ENCODE peak calls at places on chromosomes 3 and 15, in four cellular contexts. S, J, L and E are unnamed samples.

GRCh38 chr3:150351398-150351797 is 56.7 kb upstream of the TSC22D2 start:
- DNase-seq in L (no peak), S (no peak), J (no peak), E (no peak)

GRCh38 chr15:82572311-82572710 is 32.1 kb upstream of the RPS17 start:
- DNase-seq in S (no peak), J (no peak), L (no peak), E (no peak)

GRCh38 chr3:124034016-124034808 is 42.3 kb upstream of the ROPN1 start:
- DNase-seq in J (peak), L (peak), S (no peak), E (no peak)

GRCh38 chr15:36737430-36737891 is 158.0 kb downstream of the CDIN1 start:
- DNase-seq in L (no peak), J (no peak), S (no peak), E (no peak)

GRCh38 chr3:16183601-16184270 is 9.3 kb downstream of the GALNT15 start:
- DNase-seq in S (no peak), L (no peak), J (no peak), E (no peak)

GRCh38 chr15:84795186-84795585 is 22.0 kb upstream of the ALPK3 start:
- DNase-seq in L (no peak), S (no peak), J (no peak), E (no peak)

GRCh38 chr15:39627456-39628130 is 46.7 kb downstream of the THBS1 start:
- DNase-seq in J (no peak), L (no peak), S (no peak), E (no peak)

GRCh38 chr3:29185706-29186105 is 95.2 kb upstream of the RBMS3 start:
- DNase-seq in S (no peak), J (no peak), L (no peak), E (no peak)

GRCh38 chr15:39579487-39580116 is 1.3 kb upstream of the THBS1 start:
- DNase-seq in S (peak), L (peak), J (peak), E (peak)

GRCh38 chr3:126245811-126246727 is 65.7 kb upstream of the ALDH1L1 start:
- DNase-seq in J (peak), S (no peak), L (peak), E (peak)

GRCh38 chr15:29086891-29087290 is 182.7 kb downstream of the NSMCE3 start:
- DNase-seq in S (no peak), J (no peak), L (no peak), E (no peak)

GRCh38 chr15:73991260-73991659 is 835 bp downstream of the STOML1 start:
- DNase-seq in J (peak), S (no peak), L (no peak), E (no peak)

GRCh38 chr3:151553873-151554272 is 93.0 kb upstream of the IGSF10 start:
- DNase-seq in J (peak), L (no peak), S (no peak), E (no peak)

GRCh38 chr3:187735837-187736236 is 9.4 kb downstream of the BCL6 start:
- DNase-seq in J (peak), L (no peak), S (no peak), E (no peak)

GRCh38 chr3:120773932-120774331 is 31.4 kb downstream of the GTF2E1 start:
- DNase-seq in L (no peak), J (no peak), S (no peak), E (no peak)

GRCh38 chr3:18758047-18758704 is 333.0 kb upstream of the SATB1 start:
- DNase-seq in S (no peak), L (peak), J (no peak), E (peak)

GRCh38 chr3:132222868-132223538 is 94.2 kb upstream of the ACP3 start:
- DNase-seq in J (no peak), S (no peak), L (no peak), E (no peak)

GRCh38 chr3:193545304-193545703 is 9.4 kb downstream of the ATP13A4 start:
- DNase-seq in J (no peak), S (no peak), L (no peak), E (no peak)

GRCh38 chr3:72033709-72034428 is 248.9 kb upstream of the PROK2 start:
- DNase-seq in L (no peak), J (no peak), S (no peak), E (no peak)

GRCh38 chr15:60898896-60899295 is 330.2 kb downstream of the RORA start:
- DNase-seq in J (no peak), L (no peak), S (no peak), E (no peak)

GRCh38 chr3:65669163-65669875 is 369.4 kb downstream of the MAGI1 start:
- DNase-seq in S (no peak), L (no peak), J (no peak), E (no peak)

GRCh38 chr3:194256040-194256945 is 94.8 kb downstream of the CPN2 start:
- DNase-seq in J (no peak), S (peak), L (no peak), E (no peak)

GRCh38 chr3:69032137-69032536 is 18.7 kb upstream of the EOGT start:
- DNase-seq in S (no peak), L (no peak), J (no peak), E (no peak)